ENCODE peak calls at places on chromosome 12, in six cellular contexts. F is Right ventricle myocardium superior, S is WTC11, J is HS-27A, Q is H7, E is D721Med. V is an unnamed sample.

GRCh38 chr12:106645074-106645421 is 62.2 kb downstream of the RFX4 start:
- DNase-seq in F (peak; percentile 84), S (no peak), J (no peak), Q (peak; percentile 37), E (no peak), V (no peak)

GRCh38 chr12:96255077-96255476 is 60.9 kb downstream of the ELK3 start:
- DNase-seq in F (peak; percentile 69), S (no peak), J (no peak), Q (no peak), E (no peak), V (peak; percentile 63)

GRCh38 chr12:49933793-49934192 is 16.7 kb upstream of the AQP2 start:
- DNase-seq in F (no peak), S (no peak), J (peak; percentile 52), Q (no peak), E (no peak), V (no peak)

GRCh38 chr12:122861586-122861970 is 26.3 kb downstream of the HIP1R start:
- DNase-seq in F (peak; percentile 43), S (peak; percentile 10), J (no peak), Q (peak; percentile 59), E (no peak), V (no peak)

GRCh38 chr12:121964813-121965643 is 46.6 kb downstream of the CFAP251 start:
- DNase-seq in F (no peak), S (no peak), J (peak; percentile 36), Q (no peak), E (no peak), V (no peak)

GRCh38 chr12:105234197-105234596 is 1.8 kb downstream of the APPL2 start:
- DNase-seq in F (no peak), S (no peak), J (no peak), Q (no peak), E (no peak), V (no peak)

GRCh38 chr12:12224240-12224940 is 42.5 kb downstream of the LRP6 start:
- DNase-seq in F (no peak), S (no peak), J (peak; percentile 12), Q (no peak), E (no peak), V (no peak)

GRCh38 chr12:50187084-50187900 is 20.1 kb upstream of the CERS5 start:
- DNase-seq in F (no peak), S (no peak), J (no peak), Q (no peak), E (no peak), V (no peak)

GRCh38 chr12:118302053-118302452 is 70.7 kb downstream of the TAOK3 start:
- DNase-seq in F (no peak), S (no peak), J (no peak), Q (no peak), E (no peak), V (no peak)

GRCh38 chr12:115158816-115159215 is 474.8 kb upstream of the TBX3 start:
- DNase-seq in F (no peak), S (no peak), J (no peak), Q (no peak), E (no peak), V (peak; percentile 95)

GRCh38 chr12:6532927-6533652 is 1.2 kb upstream of the GAPDH start:
- DNase-seq in F (peak; percentile 83), S (peak; percentile 68), J (peak; percentile 68), Q (peak; percentile 87), E (no peak), V (peak; percentile 92)

GRCh38 chr12:123096159-123096558 is 54.7 kb downstream of the PITPNM2 start:
- DNase-seq in F (no peak), S (no peak), J (no peak), Q (no peak), E (no peak), V (no peak)

GRCh38 chr12:18895946-18896345 is 158.0 kb downstream of the CAPZA3 start:
- DNase-seq in F (peak; percentile 79), S (peak; percentile 79), J (no peak), Q (no peak), E (no peak), V (peak; percentile 90)

GRCh38 chr12:3065300-3065699 is 11.9 kb upstream of the TSPAN9 start:
- DNase-seq in F (no peak), S (peak; percentile 1), J (no peak), Q (no peak), E (no peak), V (no peak)

GRCh38 chr12:32983968-32984367 is 87.4 kb upstream of the PKP2 start:
- DNase-seq in F (no peak), S (no peak), J (no peak), Q (peak; percentile 13), E (no peak), V (peak; percentile 36)

GRCh38 chr12:111842556-111843396 is 748 bp downstream of the MAPKAPK5 start:
- DNase-seq in F (no peak), S (peak; percentile 18), J (no peak), Q (peak; percentile 51), E (no peak), V (peak; percentile 44)

GRCh38 chr12:51593539-51593938 is 2.5 kb downstream of the SCN8A start:
- DNase-seq in F (no peak), S (peak; percentile 40), J (no peak), Q (peak; percentile 18), E (no peak), V (peak; percentile 32)

GRCh38 chr12:3560295-3560620 is 69.3 kb downstream of the PRMT8 start:
- DNase-seq in F (no peak), S (no peak), J (no peak), Q (no peak), E (no peak), V (no peak)

GRCh38 chr12:25242981-25243764 is 7.6 kb downstream of the KRAS start:
- DNase-seq in F (no peak), S (no peak), J (no peak), Q (no peak), E (no peak), V (peak; percentile 36)

GRCh38 chr12:1644523-1645438 is 15.8 kb downstream of the WNT5B start:
- DNase-seq in F (peak; percentile 92), S (no peak), J (no peak), Q (peak; percentile 55), E (peak; percentile 47), V (no peak)

GRCh38 chr12:102534899-102535298 is 54.5 kb upstream of the IGF1 start:
- DNase-seq in F (no peak), S (no peak), J (no peak), Q (peak; percentile 19), E (no peak), V (no peak)

GRCh38 chr12:68746572-68747180 is 700 bp downstream of the SLC35E3 start:
- DNase-seq in F (peak; percentile 64), S (peak; percentile 22), J (peak; percentile 41), Q (peak; percentile 52), E (no peak), V (peak; percentile 57)

GRCh38 chr12:132385923-132386751 is 56.7 kb upstream of the GALNT9 start:
- DNase-seq in F (no peak), S (peak; percentile 26), J (no peak), Q (no peak), E (no peak), V (peak; percentile 12)

GRCh38 chr12:115451785-115452736 is 768.1 kb upstream of the TBX3 start:
- DNase-seq in F (peak; percentile 64), S (peak; percentile 64), J (no peak), Q (peak; percentile 90), E (no peak), V (peak; percentile 92)

GRCh38 chr12:85557850-85558249 is 277.8 kb downstream of the ALX1 start:
- DNase-seq in F (no peak), S (no peak), J (no peak), Q (no peak), E (no peak), V (no peak)

GRCh38 chr12:128551266-128552025 is 272.3 kb downstream of the SLC15A4 start:
- DNase-seq in F (no peak), S (no peak), J (no peak), Q (peak; percentile 46), E (no peak), V (no peak)

GRCh38 chr12:92561543-92561899 is 141.3 kb upstream of the PLEKHG7 start:
- DNase-seq in F (no peak), S (no peak), J (no peak), Q (no peak), E (no peak), V (no peak)

GRCh38 chr12:114434341-114434740 is 28.4 kb upstream of the TBX5 start:
- DNase-seq in F (no peak), S (no peak), J (no peak), Q (no peak), E (no peak), V (no peak)

GRCh38 chr12:75894965-75895754 is 136.4 kb downstream of the PHLDA1 start:
- DNase-seq in F (no peak), S (no peak), J (no peak), Q (no peak), E (no peak), V (peak; percentile 75)

GRCh38 chr12:1353451-1353850 is 240.9 kb downstream of the FBXL14 start:
- DNase-seq in F (no peak), S (no peak), J (no peak), Q (no peak), E (no peak), V (no peak)

GRCh38 chr12:51827925-51828818 is 20.3 kb downstream of the FIGNL2 start:
- DNase-seq in F (no peak), S (no peak), J (no peak), Q (no peak), E (no peak), V (peak; percentile 45)

GRCh38 chr12:124422570-124423523 is 128.0 kb downstream of the RFLNA start:
- DNase-seq in F (peak; percentile 96), S (no peak), J (peak; percentile 88), Q (peak; percentile 77), E (no peak), V (no peak)

GRCh38 chr12:54991161-54991991 is 6.8 kb upstream of the TESPA1 start:
- DNase-seq in F (no peak), S (no peak), J (no peak), Q (no peak), E (no peak), V (no peak)

GRCh38 chr12:45726594-45727300 is 2.8 kb upstream of the ARID2 start:
- DNase-seq in F (peak; percentile 76), S (peak; percentile 54), J (peak; percentile 49), Q (peak; percentile 57), E (no peak), V (peak; percentile 51)

GRCh38 chr12:116644806-116645205 is 85.6 kb downstream of the MAP1LC3B2 start:
- DNase-seq in F (no peak), S (no peak), J (no peak), Q (no peak), E (no peak), V (no peak)